ENCODE peak calls at places on chromosome 18, in four cellular contexts. L is HepG2, U is H1, Y is K562. V is an unnamed sample.

GRCh38 chr18:27959101-27959500 is 217.8 kb downstream of the CDH2 start:
- DNase-seq in U (no peak), L (no peak), Y (no peak), V (no peak)

GRCh38 chr18:31398191-31398590 is 21.6 kb downstream of the DSG4 start:
- DNase-seq in U (no peak), Y (no peak), L (no peak), V (no peak)

GRCh38 chr18:58476521-58477210 is 152.2 kb downstream of the ALPK2 start:
- DNase-seq in L (no peak), U (no peak), Y (no peak), V (no peak)

GRCh38 chr18:3652380-3653262 is 202.6 kb downstream of the TGIF1 start:
- DNase-seq in Y (peak; percentile 100), U (peak; percentile 51), L (peak; percentile 96), V (peak; percentile 99)

GRCh38 chr18:3332376-3332775 is 70.4 kb downstream of the MYL12B start:
- DNase-seq in L (no peak), Y (no peak), U (no peak), V (no peak)

GRCh38 chr18:23143059-23143831 is 8.0 kb downstream of the CABLES1 start:
- DNase-seq in L (no peak), U (no peak), Y (no peak), V (no peak)

GRCh38 chr18:68735498-68736343 is 20.8 kb upstream of the TMX3 start:
- DNase-seq in L (peak; percentile 28), U (no peak), Y (peak; percentile 31), V (peak; percentile 11)

GRCh38 chr18:68909579-68909978 is 111.7 kb downstream of the CCDC102B start:
- DNase-seq in Y (no peak), U (no peak), L (no peak), V (no peak)

GRCh38 chr18:36411745-36412168 is 114.2 kb downstream of the FHOD3 start:
- DNase-seq in Y (peak; percentile 58), U (no peak), L (peak; percentile 21), V (peak; percentile 42)

GRCh38 chr18:5456577-5457466 is 87.0 kb downstream of the EPB41L3 start:
- DNase-seq in L (peak; percentile 7), Y (no peak), U (no peak), V (no peak)

GRCh38 chr18:69727912-69728572 is 219.6 kb downstream of the CD226 start:
- DNase-seq in Y (no peak), L (no peak), U (no peak), V (no peak)

GRCh38 chr18:58670561-58671121 is 624 bp upstream of the MALT1 start:
- DNase-seq in Y (no peak), L (no peak), U (no peak), V (no peak)

GRCh38 chr18:79736846-79737245 is 57.2 kb downstream of the CTDP1 start:
- DNase-seq in L (no peak), U (no peak), Y (no peak), V (no peak)

GRCh38 chr18:48342125-48342524 is 67.1 kb downstream of the ZBTB7C start:
- DNase-seq in U (no peak), Y (no peak), L (no peak), V (no peak)

GRCh38 chr18:616380-616995 is 19.7 kb downstream of the CLUL1 start:
- DNase-seq in U (no peak), L (peak; percentile 35), Y (peak; percentile 69), V (peak; percentile 36)

GRCh38 chr18:10320848-10321247 is 133.6 kb upstream of the APCDD1 start:
- DNase-seq in L (no peak), U (no peak), Y (no peak), V (no peak)

GRCh38 chr18:55086931-55087330 is 127.7 kb upstream of the CCDC68 start:
- DNase-seq in L (no peak), U (no peak), Y (no peak), V (no peak)

GRCh38 chr18:39453882-39454281 is 1888.3 kb upstream of the CELF4 start:
- DNase-seq in L (peak; percentile 30), Y (no peak), U (no peak), V (no peak)

GRCh38 chr18:3250237-3251107 is 2.9 kb downstream of the MYL12A start:
- DNase-seq in U (no peak), L (no peak), Y (no peak), V (no peak)

GRCh38 chr18:46736136-46736535 is 20.7 kb downstream of the ST8SIA5 start:
- DNase-seq in L (no peak), U (no peak), Y (no peak), V (no peak)

GRCh38 chr18:79411614-79412526 is 16.1 kb downstream of the NFATC1 start:
- DNase-seq in L (no peak), Y (no peak), U (no peak), V (no peak)

GRCh38 chr18:49008716-49009115 is 58.0 kb upstream of the SMAD7 start:
- DNase-seq in U (no peak), L (no peak), Y (no peak), V (no peak)

GRCh38 chr18:70047931-70048603 is 100.4 kb upstream of the CD226 start:
- DNase-seq in L (no peak), U (no peak), Y (no peak), V (no peak)

GRCh38 chr18:9877655-9878014 is 8.1 kb upstream of the TXNDC2 start:
- DNase-seq in Y (no peak), L (no peak), U (no peak), V (no peak)

GRCh38 chr18:3603460-3604259 is 153.7 kb downstream of the TGIF1 start:
- DNase-seq in Y (peak; percentile 90), L (peak; percentile 69), U (peak; percentile 85), V (no peak)

GRCh38 chr18:49250819-49251388 is 209.5 kb downstream of the DYM start:
- DNase-seq in L (peak; percentile 23), U (no peak), Y (peak; percentile 8), V (no peak)

GRCh38 chr18:36045241-36045999 is 21.9 kb downstream of the RPRD1A start:
- DNase-seq in Y (no peak), L (no peak), U (no peak), V (no peak)

GRCh38 chr18:65601775-65602174 is 149.0 kb upstream of the CDH7 start:
- DNase-seq in U (no peak), Y (no peak), L (no peak), V (no peak)

GRCh38 chr18:58965930-58966662 is 101.4 kb downstream of the ZNF532 start:
- DNase-seq in Y (no peak), L (no peak), U (no peak), V (no peak)

GRCh38 chr18:60865801-60866200 is 467.4 kb upstream of the CDH20 start:
- DNase-seq in L (no peak), U (no peak), Y (no peak), V (no peak)

GRCh38 chr18:23487738-23488625 is 15.3 kb upstream of the RMC1 start:
- DNase-seq in U (no peak), L (peak; percentile 60), Y (peak; percentile 84), V (no peak)

GRCh38 chr18:10440874-10441273 is 13.6 kb upstream of the APCDD1 start:
- DNase-seq in Y (no peak), U (no peak), L (no peak), V (no peak)

GRCh38 chr18:3985664-3986063 is 469.4 kb downstream of the DLGAP1 start:
- DNase-seq in L (no peak), Y (no peak), U (no peak), V (peak; percentile 35)

GRCh38 chr18:37419272-37419671 is 146.3 kb downstream of the CELF4 start:
- DNase-seq in Y (no peak), U (no peak), L (no peak), V (peak; percentile 42)

GRCh38 chr18:35933982-35934381 is 38.5 kb upstream of the RMP24 start:
- DNase-seq in U (no peak), L (peak; percentile 24), Y (no peak), V (peak; percentile 28)

GRCh38 chr18:70627100-70627802 is 338.4 kb downstream of the SOCS6 start:
- DNase-seq in Y (no peak), L (no peak), U (no peak), V (peak; percentile 2)

GRCh38 chr18:48163184-48164095 is 233.0 kb upstream of the SMAD2 start:
- DNase-seq in U (no peak), Y (no peak), L (no peak), V (no peak)

GRCh38 chr18:24818069-24818395 is 357.6 kb downstream of the HRH4 start:
- DNase-seq in Y (no peak), L (no peak), U (no peak), V (no peak)

GRCh38 chr18:36078751-36079529 is 11.6 kb upstream of the RPRD1A start:
- DNase-seq in U (no peak), Y (no peak), L (peak; percentile 40), V (no peak)

DNA sequence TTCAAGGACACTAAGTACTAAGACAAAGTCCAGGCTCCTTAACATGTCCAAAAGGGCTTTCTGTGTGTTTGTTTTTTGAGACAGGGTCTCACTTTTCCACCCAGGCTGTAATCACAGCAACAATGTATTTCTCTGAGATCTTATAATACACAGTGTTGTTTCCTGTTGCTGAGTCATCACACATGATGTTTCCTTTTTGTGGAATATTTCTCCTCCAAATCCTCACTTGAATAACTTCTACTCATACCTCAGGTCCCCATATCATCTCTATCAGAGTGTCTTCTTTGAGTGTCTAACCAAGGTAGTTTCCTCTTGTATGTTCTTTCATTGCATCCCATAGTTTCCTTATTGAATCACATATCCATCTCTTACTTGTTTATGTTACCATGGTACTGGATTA is 632.0 kb upstream of the PIK3C3 start:
- DNase-seq in U (no peak), L (no peak), Y (no peak), V (no peak)
- TF ChIP-seq PHF8 in U (no peak), L (no peak), Y (no peak), V (no peak)

GRCh38 chr18:26342646-26343045 is 116.4 kb downstream of the TAF4B start:
- DNase-seq in U (no peak), L (no peak), Y (no peak), V (no peak)
- TF ChIP-seq PHF8 in U (no peak), L (no peak), Y (no peak), V (no peak)

DNA sequence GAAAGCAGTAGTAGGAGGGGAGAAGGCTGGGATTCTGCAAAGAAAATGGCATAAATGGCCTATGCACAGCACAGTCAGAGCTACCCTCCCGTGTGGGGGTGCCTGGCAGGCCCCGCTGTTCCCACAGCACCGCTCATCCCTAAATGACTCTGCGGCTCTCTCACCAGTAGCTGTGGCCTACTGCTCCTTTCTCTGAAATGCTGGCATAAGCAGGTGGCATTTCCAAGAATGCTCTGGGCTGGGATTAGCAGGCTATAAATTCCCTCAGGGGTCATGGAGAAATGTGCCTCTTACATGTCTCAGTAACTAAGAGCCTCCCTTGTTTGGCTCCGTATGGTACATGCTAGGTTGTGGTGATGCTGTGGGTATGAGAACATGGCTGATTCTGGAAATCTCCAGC is 80.4 kb upstream of the GATA6 start:
- DNase-seq in U (no peak), Y (no peak), L (no peak), V (no peak)
- TF ChIP-seq PHF8 in U (no peak), Y (no peak), L (no peak), V (no peak)

DNA sequence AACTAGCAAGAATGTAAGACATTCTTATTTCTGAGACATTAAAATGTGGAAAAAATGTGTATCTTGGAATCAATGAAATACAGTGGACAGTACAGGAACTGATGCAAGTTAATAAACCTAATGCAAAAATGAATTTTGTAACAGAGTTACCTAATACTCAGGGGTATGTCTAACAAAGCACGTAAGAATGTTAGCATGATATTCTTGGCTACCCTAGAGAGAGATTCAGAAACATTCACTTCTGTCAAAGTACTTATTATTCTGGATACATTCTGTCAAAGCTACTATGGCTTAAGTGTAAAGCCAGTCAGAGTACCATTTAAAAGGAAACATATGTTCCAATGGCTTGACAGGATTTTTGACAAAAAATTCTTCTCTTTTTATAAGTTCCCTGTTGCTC is 85.6 kb downstream of the PIGN start:
- DNase-seq in L (no peak), U (no peak), Y (no peak), V (no peak)
- TF ChIP-seq PHF8 in L (no peak), U (no peak), Y (no peak), V (no peak)

GRCh38 chr18:50662177-50662576 is 102.3 kb downstream of the MAPK4 start:
- DNase-seq in L (peak; percentile 21), U (no peak), Y (peak; percentile 23), V (peak; percentile 36)
- TF ChIP-seq PHF8 in L (no peak), U (no peak), Y (no peak), V (no peak)

V was measured in A549.